ENCODE peak calls at places on chromosomes 5 and 9, in nine cellular contexts. One of them, this sample, is unnamed.

GRCh38 chr5:76367623-76368366 is 35.3 kb upstream of the IQGAP2 start:
- DNase-seq in NCI-H1417: no peak
- DNase-seq in anterior cingulate cortex: no peak
- DNase-seq in globus pallidus: no peak
- DNase-seq in C1 segment of cervical spinal cord: no peak
- DNase-seq in NCI-H748 treated with DMSO at 0.1 percent for 48 hours: no peak
- DNase-seq in GM12865: peak; percentile 69
- DNase-seq in EL: no peak
- DNase-seq in cardiac fibroblast: peak; percentile 42
- DNase-seq in this sample: no peak

GRCh38 chr9:121765021-121765950 is 113.9 kb downstream of the DAB2IP start:
- DNase-seq in NCI-H1417: no peak
- DNase-seq in anterior cingulate cortex: no peak
- DNase-seq in globus pallidus: no peak
- DNase-seq in C1 segment of cervical spinal cord: peak; percentile 77
- DNase-seq in NCI-H748 treated with DMSO at 0.1 percent for 48 hours: no peak
- DNase-seq in GM12865: no peak
- DNase-seq in EL: peak; percentile 83
- DNase-seq in cardiac fibroblast: peak; percentile 49
- DNase-seq in this sample: no peak

GRCh38 chr5:43571237-43571636 is 14.4 kb upstream of the PAIP1 start:
- DNase-seq in NCI-H1417: no peak
- DNase-seq in anterior cingulate cortex: no peak
- DNase-seq in globus pallidus: no peak
- DNase-seq in C1 segment of cervical spinal cord: no peak
- DNase-seq in NCI-H748 treated with DMSO at 0.1 percent for 48 hours: no peak
- DNase-seq in GM12865: no peak
- DNase-seq in EL: no peak
- DNase-seq in cardiac fibroblast: peak; percentile 48
- DNase-seq in this sample: no peak

GRCh38 chr5:166341708-166342329 is 1949.6 kb upstream of the WWC1 start:
- DNase-seq in NCI-H1417: no peak
- DNase-seq in anterior cingulate cortex: no peak
- DNase-seq in globus pallidus: no peak
- DNase-seq in C1 segment of cervical spinal cord: no peak
- DNase-seq in NCI-H748 treated with DMSO at 0.1 percent for 48 hours: no peak
- DNase-seq in GM12865: no peak
- DNase-seq in EL: no peak
- DNase-seq in cardiac fibroblast: no peak
- DNase-seq in this sample: no peak

GRCh38 chr5:141330299-141331080 is at the start of gene PCDHGA1:
- DNase-seq in NCI-H1417: no peak
- DNase-seq in anterior cingulate cortex: no peak
- DNase-seq in globus pallidus: no peak
- DNase-seq in C1 segment of cervical spinal cord: no peak
- DNase-seq in NCI-H748 treated with DMSO at 0.1 percent for 48 hours: no peak
- DNase-seq in GM12865: peak; percentile 69
- DNase-seq in EL: peak; percentile 61
- DNase-seq in cardiac fibroblast: peak; percentile 75
- DNase-seq in this sample: no peak

GRCh38 chr5:146034605-146035004 is 70.8 kb downstream of the PLAC8L1 start:
- DNase-seq in NCI-H1417: no peak
- DNase-seq in anterior cingulate cortex: no peak
- DNase-seq in globus pallidus: no peak
- DNase-seq in C1 segment of cervical spinal cord: no peak
- DNase-seq in NCI-H748 treated with DMSO at 0.1 percent for 48 hours: no peak
- DNase-seq in GM12865: no peak
- DNase-seq in EL: no peak
- DNase-seq in cardiac fibroblast: no peak
- DNase-seq in this sample: no peak

GRCh38 chr9:84271004-84271886 is 69.3 kb downstream of the SLC28A3 start:
- DNase-seq in NCI-H1417: peak; percentile 1
- DNase-seq in anterior cingulate cortex: peak; percentile 68
- DNase-seq in globus pallidus: peak; percentile 60
- DNase-seq in C1 segment of cervical spinal cord: peak; percentile 55
- DNase-seq in NCI-H748 treated with DMSO at 0.1 percent for 48 hours: peak; percentile 81
- DNase-seq in GM12865: peak; percentile 82
- DNase-seq in EL: peak; percentile 76
- DNase-seq in cardiac fibroblast: peak; percentile 84
- DNase-seq in this sample: no peak

GRCh38 chr9:103660830-103661229 is 433.3 kb upstream of the SMC2 start:
- DNase-seq in NCI-H1417: no peak
- DNase-seq in anterior cingulate cortex: no peak
- DNase-seq in globus pallidus: no peak
- DNase-seq in C1 segment of cervical spinal cord: no peak
- DNase-seq in NCI-H748 treated with DMSO at 0.1 percent for 48 hours: no peak
- DNase-seq in GM12865: no peak
- DNase-seq in EL: no peak
- DNase-seq in cardiac fibroblast: no peak
- DNase-seq in this sample: no peak

This sample was measured in NCI-H345.